ENCODE peak calls at places on chromosomes 11 and 22, in four cellular contexts. T is HepG2, I is K562, X is SK-N-SH. A is an unnamed sample.

GRCh38 chr11:61764606-61765260 is 12.3 kb downstream of the MYRF start:
- DNase-seq in T (no peak), I (peak), X (peak), A (no peak)

GRCh38 chr11:115501504-115501894 is 2.7 kb downstream of the CADM1 start:
- DNase-seq in X (no peak), T (no peak), I (no peak), A (no peak)

GRCh38 chr11:134248910-134249480 is 4.2 kb downstream of the THYN1 start:
- DNase-seq in I (peak), T (no peak), X (no peak), A (no peak)

GRCh38 chr22:27137809-27138400 is 480.5 kb downstream of the MIAT start:
- DNase-seq in T (no peak), I (no peak), X (peak), A (no peak)

GRCh38 chr22:43346521-43346929 is 3.4 kb upstream of the SCUBE1 start:
- DNase-seq in T (peak), I (peak), X (peak), A (peak)

GRCh38 chr22:37633693-37634504 is 5.6 kb upstream of the SH3BP1 start:
- DNase-seq in T (peak), X (peak), I (peak), A (no peak)

GRCh38 chr11:77107950-77108349 is 5.3 kb downstream of the OMP start:
- DNase-seq in T (peak), X (no peak), I (no peak), A (no peak)

GRCh38 chr22:44212936-44213335 is 32.2 kb downstream of the PARVG start:
- DNase-seq in I (no peak), X (no peak), T (no peak), A (no peak)

GRCh38 chr11:79514695-79515094 is 73.9 kb upstream of the TENM4 start:
- DNase-seq in I (peak), X (no peak), T (no peak), A (no peak)

GRCh38 chr11:94740975-94741707 is 27.0 kb upstream of the AMOTL1 start:
- DNase-seq in X (peak), T (peak), I (peak), A (peak)

GRCh38 chr22:37623075-37624016 is 14.7 kb downstream of the GGA1 start:
- DNase-seq in X (peak), T (peak), I (peak), A (peak)

GRCh38 chr22:35477911-35478582 is 62.6 kb upstream of the RASD2 start:
- DNase-seq in X (peak), T (no peak), I (peak), A (peak)

GRCh38 chr11:116473236-116473769 is 299.5 kb downstream of the BUD13 start:
- DNase-seq in I (no peak), X (peak), T (no peak), A (no peak)

GRCh38 chr11:16352707-16353106 is 3.6 kb downstream of the SOX6 start:
- DNase-seq in T (no peak), I (no peak), X (no peak), A (no peak)

GRCh38 chr22:31350410-31350863 is 4.3 kb upstream of the PATZ1 start:
- DNase-seq in I (peak), T (peak), X (peak), A (no peak)

GRCh38 chr11:17864478-17864941 is 129.9 kb downstream of the KCNC1 start:
- DNase-seq in I (peak), X (no peak), T (no peak), A (peak)

GRCh38 chr11:58575377-58576020 is at the start of gene LPXN:
- DNase-seq in X (no peak), T (no peak), I (no peak), A (no peak)

GRCh38 chr11:45857834-45858492 is 10.7 kb downstream of the CRY2 start:
- DNase-seq in X (peak), I (no peak), T (no peak), A (no peak)

GRCh38 chr22:50215297-50216049 is 14.7 kb downstream of the SELENOO start:
- DNase-seq in I (no peak), X (no peak), T (no peak), A (no peak)

GRCh38 chr11:10042699-10043098 is 251.3 kb downstream of the SBF2 start:
- DNase-seq in I (no peak), T (no peak), X (no peak), A (no peak)

GRCh38 chr11:85961930-85962363 is 106.8 kb downstream of the CCDC83 start:
- DNase-seq in X (no peak), I (no peak), T (no peak), A (no peak)

GRCh38 chr11:75462117-75462653 is 29.2 kb upstream of the KLHL35 start:
- DNase-seq in T (no peak), X (no peak), I (no peak), A (no peak)

GRCh38 chr11:119666463-119667131 is 62.4 kb downstream of the NECTIN1 start:
- DNase-seq in T (peak), X (peak), I (peak), A (peak)
- TF ChIP-seq FOXM1 in T (no peak), X (no peak), I (no peak), A (no peak)

GRCh38 chr22:38956551-38956950 is 858 bp upstream of the APOBEC3A start:
- DNase-seq in I (no peak), T (no peak), X (no peak), A (no peak)
- TF ChIP-seq FOXM1 in I (no peak), T (no peak), X (no peak), A (no peak)

DNA sequence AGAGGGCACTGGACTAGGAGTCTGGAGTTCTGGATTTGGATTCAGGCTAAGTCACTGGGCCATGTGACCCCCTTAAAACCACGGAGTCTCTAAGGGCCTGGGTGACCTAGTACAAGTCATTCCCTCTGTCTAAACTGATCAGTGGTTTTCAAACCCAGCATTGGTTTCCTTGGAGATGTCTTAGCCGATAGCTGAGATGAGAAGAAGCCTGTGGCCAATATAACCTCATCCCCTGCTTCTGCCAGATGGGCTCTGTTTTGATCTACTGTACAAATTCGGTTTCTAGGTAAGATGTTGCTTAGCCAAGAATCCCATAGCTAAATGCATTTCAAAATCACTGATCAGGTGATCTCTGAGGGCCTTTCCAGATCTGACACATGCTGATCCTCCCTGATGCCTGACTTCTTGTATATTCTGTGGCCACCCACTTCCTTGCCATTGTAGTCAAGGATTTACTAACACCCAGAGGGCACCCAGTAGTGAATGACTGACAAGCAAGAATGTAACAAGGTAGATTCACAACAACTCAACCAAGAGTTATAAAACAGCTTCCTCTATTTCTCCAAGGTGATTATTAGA is 53.1 kb downstream of the GALNT18 start:
- DNase-seq in T (no peak), X (no peak), I (no peak), A (no peak)
- TF ChIP-seq FOXM1 in T (no peak), X (no peak), I (no peak), A (no peak)

GRCh38 chr11:125082611-125083311 is 19.7 kb downstream of the SLC37A2 start:
- DNase-seq in X (peak), I (no peak), T (peak), A (no peak)
- TF ChIP-seq FOXM1 in X (no peak), I (no peak), T (no peak), A (no peak)

GRCh38 chr22:24156146-24156914 is 25.0 kb upstream of the SUSD2 start:
- DNase-seq in X (peak), I (peak), T (no peak), A (peak)
- TF ChIP-seq FOXM1 in X (no peak), I (no peak), T (no peak), A (peak)

GRCh38 chr11:69461272-69461962 is 20.0 kb upstream of the LINC01488 start:
- DNase-seq in T (no peak), X (no peak), I (no peak), A (no peak)

GRCh38 chr11:69463892-69464620 is 17.4 kb upstream of the LINC01488 start:
- DNase-seq in X (no peak), T (no peak), I (no peak), A (no peak)

GRCh38 chr11:69464621-69464960 is 16.9 kb upstream of the LINC01488 start:
- DNase-seq in T (no peak), I (no peak), X (no peak), A (no peak)

GRCh38 chr11:69462106-69463045 is 19.1 kb upstream of the LINC01488 start:
- DNase-seq in I (no peak), T (no peak), X (no peak), A (no peak)

GRCh38 chr11:69463181-69463891 is 18.1 kb upstream of the LINC01488 start:
- DNase-seq in X (peak), T (peak), I (no peak), A (no peak)
- TF ChIP-seq FOXM1 in X (no peak), T (no peak), I (no peak), A (no peak)

DNA sequence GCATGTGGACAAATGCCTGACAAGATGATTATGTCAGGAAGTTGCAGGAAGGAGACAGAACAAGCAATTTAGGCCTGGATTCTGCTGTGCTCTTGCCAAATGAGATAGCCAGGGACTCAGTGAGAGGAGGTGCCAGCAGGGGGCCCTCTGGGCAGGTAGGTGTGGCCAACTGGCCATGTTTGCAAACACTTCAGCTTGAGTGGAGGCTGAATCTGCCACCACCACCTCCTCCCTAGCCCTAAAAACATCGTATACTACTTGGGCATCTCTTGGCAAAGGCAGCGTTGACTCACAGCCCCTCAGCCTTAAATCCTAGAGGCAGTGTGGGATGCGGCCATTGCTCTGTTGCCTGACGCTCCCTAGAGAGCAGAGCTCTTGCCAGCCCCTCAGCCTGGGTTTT is 95.1 kb upstream of the PLET1 start:
- DNase-seq in I (peak), X (peak), T (no peak), A (peak)
- TF ChIP-seq FOXM1 in I (no peak), X (no peak), T (no peak), A (no peak)

GRCh38 chr11:19756675-19757475 is 44.2 kb downstream of the NAV2 start:
- DNase-seq in I (no peak), X (no peak), T (no peak), A (no peak)
- TF ChIP-seq FOXM1 in I (no peak), X (no peak), T (no peak), A (no peak)

GRCh38 chr11:98056945-98057344 is 963.8 kb upstream of the CNTN5 start:
- DNase-seq in T (no peak), I (no peak), X (no peak), A (no peak)

GRCh38 chr11:98060759-98061158 is 960.0 kb upstream of the CNTN5 start:
- DNase-seq in T (no peak), I (no peak), X (no peak), A (no peak)

GRCh38 chr11:98061858-98062257 is 958.9 kb upstream of the CNTN5 start:
- DNase-seq in X (no peak), T (no peak), I (no peak), A (no peak)

GRCh38 chr11:98062714-98063113 is 958.0 kb upstream of the CNTN5 start:
- DNase-seq in I (no peak), X (no peak), T (no peak), A (no peak)

DNA sequence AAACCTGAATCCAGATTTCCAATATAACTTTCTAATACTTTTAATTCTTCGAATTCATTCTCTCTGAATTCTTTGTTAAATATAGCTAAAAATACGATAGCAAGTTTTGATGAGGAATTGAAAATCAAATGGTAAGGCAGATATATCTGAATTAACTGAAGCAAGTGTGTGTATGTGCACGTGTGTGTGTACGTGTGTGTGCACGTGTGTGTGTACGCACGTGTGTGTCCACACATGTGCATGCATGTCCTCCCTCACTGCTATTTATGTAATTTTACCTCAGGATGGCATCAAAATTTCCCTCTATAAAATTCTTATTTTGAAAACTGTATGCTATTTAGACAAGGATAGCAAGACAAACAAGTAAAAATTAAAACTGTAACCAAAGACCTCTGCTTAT is 961.3 kb upstream of the CNTN5 start:
- DNase-seq in T (no peak), I (no peak), X (no peak), A (no peak)
- TF ChIP-seq FOXM1 in T (no peak), I (no peak), X (no peak), A (no peak)